ENCODE peak calls at places on chromosomes 3 and 15, in nine cellular contexts. J is type B pancreatic cell, P is fibroblast of the aortic adventitia, Q is WTC11, C is Panc1, K is fibroblast of villous mesenchyme, V is fibroblast of pulmonary artery, X is breast epithelium, Y is bronchial epithelial cell. S is an unnamed sample.

GRCh38 chr3:81995334-81995733 is 233.9 kb upstream of the GBE1 start:
- DNase-seq in X (no peak), Y (peak), P (no peak), J (no peak), K (no peak), Q (no peak), V (no peak), C (no peak), S (no peak)

GRCh38 chr3:9347086-9347485 is 15.8 kb upstream of the THUMPD3 start:
- DNase-seq in C (no peak), V (peak), P (peak), X (no peak), J (no peak), Y (no peak), Q (no peak), K (no peak), S (no peak)

GRCh38 chr15:52462806-52463360 is 65.8 kb downstream of the MYO5A start:
- DNase-seq in X (no peak), Q (no peak), K (no peak), Y (no peak), P (no peak), C (no peak), J (no peak), V (no peak), S (no peak)

GRCh38 chr3:189636048-189636447 is 4.9 kb downstream of the TP63 start:
- DNase-seq in K (no peak), Q (no peak), P (no peak), Y (no peak), J (no peak), V (no peak), C (no peak), X (no peak), S (no peak)

GRCh38 chr3:100437879-100438622 is 36.7 kb downstream of the LNP1 start:
- DNase-seq in J (no peak), C (no peak), P (no peak), Q (no peak), V (no peak), X (no peak), Y (peak), K (no peak), S (no peak)

GRCh38 chr3:150202696-150203095 is 205.4 kb upstream of the TSC22D2 start:
- DNase-seq in P (no peak), Y (no peak), X (no peak), K (no peak), J (no peak), V (no peak), C (no peak), Q (no peak), S (no peak)

GRCh38 chr3:129577925-129578742 is 28.3 kb downstream of the PLXND1 start:
- DNase-seq in P (no peak), Y (no peak), C (no peak), V (no peak), J (no peak), X (no peak), Q (no peak), K (no peak), S (no peak)

GRCh38 chr15:101538996-101539395 is 49.5 kb upstream of the PCSK6 start:
- DNase-seq in V (no peak), K (no peak), P (no peak), X (no peak), J (no peak), Y (no peak), C (no peak), Q (no peak), S (no peak)

GRCh38 chr3:13283877-13284264 is 136.3 kb downstream of the NUP210 start:
- DNase-seq in Q (no peak), V (no peak), Y (no peak), C (no peak), K (no peak), J (no peak), P (no peak), X (no peak), S (no peak)

GRCh38 chr15:72584006-72584405 is 70.5 kb upstream of the GOLGA6B start:
- DNase-seq in J (no peak), V (peak), P (no peak), K (no peak), C (no peak), Q (no peak), X (no peak), Y (no peak), S (no peak)
- TF ChIP-seq CTCF in J (no peak), V (no peak), P (no peak), K (no peak), C (no peak), Q (no peak), X (no peak), Y (no peak), S (no peak)

GRCh38 chr15:89333959-89334509 is 590 bp downstream of the POLG start:
- DNase-seq in C (no peak), K (no peak), Y (peak), Q (no peak), V (peak), X (no peak), P (peak), J (no peak), S (no peak)

GRCh38 chr15:89330881-89331595 is 3.6 kb downstream of the POLG start:
- DNase-seq in V (no peak), Y (no peak), J (no peak), C (no peak), X (no peak), Q (no peak), P (no peak), K (no peak), S (no peak)

GRCh38 chr15:89333011-89333860 is 1.4 kb downstream of the POLG start:
- DNase-seq in K (no peak), J (no peak), Q (peak), C (no peak), X (no peak), Y (no peak), V (no peak), P (no peak), S (no peak)

GRCh38 chr15:89334510-89335288 is at the start of gene POLG:
- DNase-seq in C (peak), K (peak), Q (peak), J (peak), X (peak), V (peak), Y (peak), P (peak), S (peak)

GRCh38 chr15:89332446-89332845 is 2.2 kb downstream of the POLG start:
- DNase-seq in Q (peak), C (no peak), Y (no peak), X (no peak), V (peak), K (peak), J (no peak), P (peak), S (peak)
- TF ChIP-seq CTCF in Q (peak), C (peak), Y (peak), X (no peak), V (peak), K (peak), J (peak), P (peak), S (peak)

DNA sequence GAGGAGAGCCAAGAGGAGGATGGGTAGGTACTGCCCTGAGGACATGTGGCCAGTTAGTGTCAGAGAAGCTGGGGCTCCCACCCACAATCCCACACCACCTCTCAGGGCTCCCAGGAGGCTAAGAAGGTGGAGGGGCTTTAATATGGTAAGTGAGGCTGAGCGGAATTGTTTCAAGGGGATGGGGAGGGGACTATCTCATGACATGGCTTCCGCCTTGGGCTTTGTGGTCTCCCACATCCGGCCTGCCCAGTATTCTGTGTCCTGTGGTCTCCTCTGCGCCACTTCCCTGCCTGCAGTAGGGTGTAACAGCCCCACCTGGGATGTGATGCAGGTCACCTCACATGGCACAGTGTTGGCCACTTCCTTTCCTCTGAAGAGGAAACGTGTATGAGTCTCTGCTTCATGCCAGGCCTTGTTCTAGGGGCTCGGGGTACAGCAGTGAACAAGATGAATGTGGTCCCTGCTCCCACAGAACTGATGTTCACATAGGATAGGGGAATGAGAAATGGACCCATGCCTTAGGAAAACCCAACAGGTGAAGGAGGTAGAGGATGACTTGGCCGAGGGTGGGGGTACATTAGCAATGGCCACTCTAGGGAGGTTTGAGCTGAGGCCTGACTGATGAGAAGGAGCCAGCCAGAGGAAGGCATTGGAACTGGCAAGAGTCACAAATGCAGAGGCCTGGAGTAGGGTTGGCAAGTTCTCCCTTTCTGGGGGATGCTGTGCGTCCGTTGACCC is 3.2 kb downstream of the NEIL1 start:
- DNase-seq in Y (no peak), X (no peak), C (no peak), P (no peak), J (no peak), Q (no peak), K (no peak), V (no peak), S (no peak)
- TF ChIP-seq CTCF in Y (no peak), X (no peak), C (no peak), P (no peak), J (no peak), Q (no peak), K (no peak), V (no peak), S (no peak)

GRCh38 chr15:31605467-31605931 is 278.9 kb downstream of the KLF13 start:
- DNase-seq in X (no peak), Q (peak), Y (peak), J (no peak), P (peak), K (peak), V (no peak), C (no peak), S (peak)
- TF ChIP-seq CTCF in X (no peak), Q (no peak), Y (no peak), J (peak), P (no peak), K (no peak), V (no peak), C (peak), S (no peak)

DNA sequence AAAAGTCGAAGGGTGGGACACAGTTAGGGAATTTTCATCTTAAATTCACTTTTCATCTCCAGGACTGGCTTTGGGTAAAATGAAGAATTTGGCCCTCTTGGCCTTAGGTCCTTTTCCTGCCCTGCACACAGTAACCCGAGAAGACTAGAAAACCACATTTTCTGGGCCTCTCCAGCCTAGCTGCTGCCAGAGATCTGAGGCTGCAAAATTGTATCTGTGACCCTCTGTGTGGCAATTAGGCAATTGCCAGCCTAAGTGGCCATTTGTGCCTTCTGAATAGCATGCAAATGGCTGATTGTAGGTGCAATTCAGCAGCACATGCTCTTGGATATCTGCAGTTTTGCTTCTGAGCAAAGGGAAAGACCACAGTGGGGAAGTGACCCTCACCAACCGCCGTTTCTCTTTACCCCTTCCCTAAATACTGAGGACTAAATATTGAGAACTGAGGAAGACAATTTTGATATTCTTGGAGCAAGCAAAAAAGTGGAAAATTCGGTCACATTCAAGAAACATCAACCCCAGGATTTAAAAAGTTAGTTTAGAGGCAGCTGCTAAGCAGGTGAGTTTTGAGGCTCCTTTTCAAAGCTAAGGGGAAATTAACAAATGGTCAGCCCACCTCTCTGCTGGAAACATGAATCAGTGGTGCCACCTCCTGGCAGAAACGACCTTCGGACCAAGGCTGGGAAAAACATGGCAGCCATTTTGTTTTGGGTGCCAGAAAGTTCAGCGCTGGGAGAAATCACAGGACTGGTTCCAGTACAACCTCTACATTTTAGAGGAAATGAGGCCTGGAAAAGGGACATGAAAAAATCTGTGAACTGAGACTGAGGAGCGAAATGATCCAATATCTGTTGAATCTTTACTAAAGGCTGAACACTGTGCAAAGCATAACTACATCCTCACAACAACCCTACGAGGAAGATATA is 56.6 kb upstream of the PRTG start:
- DNase-seq in P (peak), X (no peak), K (peak), J (peak), V (peak), C (no peak), Q (peak), Y (peak), S (peak)
- TF ChIP-seq CTCF in P (peak), X (no peak), K (peak), J (peak), V (peak), C (peak), Q (peak), Y (peak), S (peak)

DNA sequence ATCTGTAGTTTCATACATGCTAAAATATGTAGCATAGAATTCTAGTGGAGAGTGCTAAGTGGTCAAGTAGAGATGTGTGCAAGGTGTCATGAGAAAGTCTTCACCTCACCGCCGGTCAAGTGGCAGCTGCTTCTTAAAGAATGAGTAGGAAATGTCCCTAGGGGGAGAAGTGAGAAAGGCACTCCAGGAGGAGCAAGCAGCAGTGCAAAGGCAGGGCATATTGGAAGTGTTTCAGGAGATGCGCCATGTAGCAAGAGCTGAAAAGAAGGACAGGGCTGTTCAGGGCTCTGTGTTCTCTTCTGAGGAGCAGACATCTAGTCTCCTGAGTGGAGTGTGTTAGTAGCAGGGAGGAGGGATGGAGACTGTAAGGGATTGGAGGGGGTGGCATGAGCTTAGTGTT is 312.4 kb upstream of the SEMA6D start:
- DNase-seq in C (no peak), Q (no peak), P (no peak), K (no peak), J (no peak), X (no peak), V (no peak), Y (no peak), S (no peak)
- TF ChIP-seq CTCF in C (no peak), Q (no peak), P (no peak), K (no peak), J (no peak), X (no peak), V (no peak), Y (no peak), S (no peak)

S was measured in MCF 10A.